ENCODE peak calls at places on chromosomes 4 and X, in ten cellular contexts. One of them, this sample, is unnamed.

GRCh38 chrX:118802857-118803256 is 20.8 kb upstream of the ZCCHC12 start:
- DNase-seq in MM.1S: no peak
- DNase-seq in GM23338: no peak
- DNase-seq in left lung: no peak
- DNase-seq in transverse colon: no peak
- DNase-seq in skeletal muscle cell: peak
- DNase-seq in Panc1: no peak
- DNase-seq in epithelial cell of esophagus: no peak
- DNase-seq in cardiac fibroblast: peak
- DNase-seq in spleen: no peak
- DNase-seq in this sample: no peak

GRCh38 chrX:17617794-17618193 is 119.5 kb upstream of the SCML1 start:
- DNase-seq in MM.1S: no peak
- DNase-seq in GM23338: no peak
- DNase-seq in left lung: no peak
- DNase-seq in transverse colon: no peak
- DNase-seq in skeletal muscle cell: no peak
- DNase-seq in Panc1: no peak
- DNase-seq in epithelial cell of esophagus: no peak
- DNase-seq in cardiac fibroblast: no peak
- DNase-seq in spleen: no peak
- DNase-seq in this sample: no peak

GRCh38 chr4:82791179-82791578 is 7.4 kb downstream of the SCD5 start:
- DNase-seq in MM.1S: no peak
- DNase-seq in GM23338: no peak
- DNase-seq in left lung: no peak
- DNase-seq in transverse colon: no peak
- DNase-seq in skeletal muscle cell: no peak
- DNase-seq in Panc1: no peak
- DNase-seq in epithelial cell of esophagus: no peak
- DNase-seq in cardiac fibroblast: no peak
- DNase-seq in spleen: no peak
- DNase-seq in this sample: no peak

GRCh38 chrX:57367649-57368048 is 81.1 kb downstream of the FAAH2 start:
- DNase-seq in MM.1S: no peak
- DNase-seq in GM23338: no peak
- DNase-seq in left lung: no peak
- DNase-seq in transverse colon: no peak
- DNase-seq in skeletal muscle cell: no peak
- DNase-seq in Panc1: no peak
- DNase-seq in epithelial cell of esophagus: no peak
- DNase-seq in cardiac fibroblast: peak
- DNase-seq in spleen: no peak
- DNase-seq in this sample: no peak

GRCh38 chr4:88240297-88240714 is 44.1 kb downstream of the PPM1K start:
- DNase-seq in MM.1S: no peak
- DNase-seq in GM23338: no peak
- DNase-seq in left lung: peak
- DNase-seq in transverse colon: peak
- DNase-seq in skeletal muscle cell: no peak
- DNase-seq in Panc1: no peak
- DNase-seq in epithelial cell of esophagus: peak
- DNase-seq in cardiac fibroblast: no peak
- DNase-seq in spleen: no peak
- DNase-seq in this sample: no peak

GRCh38 chr4:169070071-169070894 is 60.2 kb upstream of the CBR4 start:
- DNase-seq in MM.1S: no peak
- DNase-seq in GM23338: peak
- DNase-seq in left lung: no peak
- DNase-seq in transverse colon: peak
- DNase-seq in skeletal muscle cell: peak
- DNase-seq in Panc1: no peak
- DNase-seq in epithelial cell of esophagus: peak
- DNase-seq in cardiac fibroblast: peak
- DNase-seq in spleen: no peak
- DNase-seq in this sample: peak

GRCh38 chr4:22587253-22587652 is 71.4 kb upstream of the ADGRA3 start:
- DNase-seq in MM.1S: no peak
- DNase-seq in GM23338: no peak
- DNase-seq in left lung: no peak
- DNase-seq in transverse colon: no peak
- DNase-seq in skeletal muscle cell: no peak
- DNase-seq in Panc1: no peak
- DNase-seq in epithelial cell of esophagus: no peak
- DNase-seq in cardiac fibroblast: no peak
- DNase-seq in spleen: no peak
- DNase-seq in this sample: no peak

GRCh38 chr4:186693159-186693815 is 30.4 kb downstream of the FAT1 start:
- DNase-seq in MM.1S: no peak
- DNase-seq in GM23338: no peak
- DNase-seq in left lung: peak
- DNase-seq in transverse colon: peak
- DNase-seq in skeletal muscle cell: peak
- DNase-seq in Panc1: peak
- DNase-seq in epithelial cell of esophagus: peak
- DNase-seq in cardiac fibroblast: peak
- DNase-seq in spleen: no peak
- DNase-seq in this sample: no peak

GRCh38 chrX:22690116-22690515 is 309.6 kb upstream of the DDX53 start:
- DNase-seq in MM.1S: no peak
- DNase-seq in GM23338: no peak
- DNase-seq in left lung: no peak
- DNase-seq in transverse colon: no peak
- DNase-seq in skeletal muscle cell: no peak
- DNase-seq in Panc1: no peak
- DNase-seq in epithelial cell of esophagus: no peak
- DNase-seq in cardiac fibroblast: peak
- DNase-seq in spleen: no peak
- DNase-seq in this sample: no peak

DNA sequence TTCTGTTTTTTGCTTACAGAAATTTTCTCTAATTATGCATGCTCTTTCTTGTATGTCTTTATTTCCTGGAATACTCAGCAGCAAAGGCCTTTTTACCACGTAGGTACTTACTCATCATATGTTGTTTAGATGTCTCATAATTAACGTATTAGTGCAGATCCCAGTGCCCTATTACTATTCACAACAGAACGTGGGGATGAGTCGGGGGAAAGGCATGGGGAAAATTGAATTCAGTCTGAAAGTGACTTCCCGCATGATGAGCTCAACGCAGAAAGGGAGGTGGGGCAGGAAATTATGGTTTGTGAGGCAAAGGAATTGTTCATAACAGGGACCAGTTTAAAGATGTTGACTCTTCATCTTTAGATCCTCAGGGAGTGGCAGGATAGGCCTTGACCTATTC is 1.9 kb upstream of the TMPRSS11D start:
- DNase-seq in MM.1S: no peak
- DNase-seq in GM23338: no peak
- DNase-seq in left lung: no peak
- DNase-seq in transverse colon: no peak
- DNase-seq in skeletal muscle cell: peak
- DNase-seq in Panc1: peak
- DNase-seq in epithelial cell of esophagus: peak
- DNase-seq in cardiac fibroblast: peak
- DNase-seq in spleen: no peak
- DNase-seq in this sample: no peak
- H3K4me3 ChIP-seq in MM.1S: no peak
- H3K4me3 ChIP-seq in GM23338: no peak
- H3K4me3 ChIP-seq in left lung: no peak
- H3K4me3 ChIP-seq in transverse colon: no peak
- H3K4me3 ChIP-seq in skeletal muscle cell: no peak
- H3K4me3 ChIP-seq in Panc1: no peak
- H3K4me3 ChIP-seq in epithelial cell of esophagus: no peak
- H3K4me3 ChIP-seq in cardiac fibroblast: no peak
- H3K4me3 ChIP-seq in spleen: no peak
- H3K4me3 ChIP-seq in this sample: no peak

DNA sequence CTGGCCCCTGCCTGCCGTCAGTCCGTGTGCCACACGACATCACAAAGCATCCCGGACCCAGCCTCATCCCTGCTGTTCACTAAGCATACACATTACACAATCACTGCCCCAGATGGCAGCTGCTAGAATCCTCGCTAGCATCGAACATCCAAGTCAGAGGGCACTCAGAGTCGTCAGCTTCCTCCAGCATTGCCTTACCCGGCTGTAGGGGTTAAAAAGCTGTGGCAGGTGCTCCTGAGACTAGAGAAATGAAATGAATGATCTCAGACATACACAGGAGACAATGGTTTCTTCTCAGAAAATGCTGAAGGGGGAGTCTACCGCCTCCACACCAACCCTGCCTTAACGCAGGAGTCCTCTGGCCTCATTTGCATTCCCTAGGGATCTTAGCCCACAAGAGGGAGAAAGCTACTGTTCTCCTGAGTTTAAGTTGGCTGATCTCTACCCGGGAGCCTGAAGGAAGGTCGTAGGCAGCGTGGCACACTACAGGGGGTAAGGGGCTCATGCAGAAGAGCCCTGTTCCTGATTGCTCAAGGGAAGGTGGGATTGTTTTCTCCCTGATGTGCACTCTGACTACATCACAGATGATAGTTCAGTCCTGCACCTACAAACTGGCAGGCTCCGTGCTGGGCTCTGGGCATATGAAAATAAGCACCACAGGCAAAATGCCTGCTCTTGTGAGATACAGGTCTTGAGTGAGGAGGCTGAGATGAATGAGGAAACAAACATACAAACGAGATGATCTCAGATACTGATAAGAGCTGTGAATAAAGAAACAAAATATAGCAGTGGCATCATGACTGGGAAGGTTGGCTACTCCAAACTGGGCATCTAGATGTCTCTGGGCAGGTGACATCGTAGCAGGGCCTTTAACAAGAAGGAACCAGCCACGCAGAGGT is 2.6 kb upstream of the KIAA0232 start:
- DNase-seq in MM.1S: no peak
- DNase-seq in GM23338: peak
- DNase-seq in left lung: no peak
- DNase-seq in transverse colon: no peak
- DNase-seq in skeletal muscle cell: peak
- DNase-seq in Panc1: no peak
- DNase-seq in epithelial cell of esophagus: no peak
- DNase-seq in cardiac fibroblast: peak
- DNase-seq in spleen: no peak
- DNase-seq in this sample: no peak
- H3K4me3 ChIP-seq in MM.1S: no peak
- H3K4me3 ChIP-seq in GM23338: peak
- H3K4me3 ChIP-seq in left lung: no peak
- H3K4me3 ChIP-seq in transverse colon: no peak
- H3K4me3 ChIP-seq in skeletal muscle cell: no peak
- H3K4me3 ChIP-seq in Panc1: no peak
- H3K4me3 ChIP-seq in epithelial cell of esophagus: no peak
- H3K4me3 ChIP-seq in cardiac fibroblast: no peak
- H3K4me3 ChIP-seq in spleen: no peak
- H3K4me3 ChIP-seq in this sample: no peak

GRCh38 chr4:78552398-78553396 is 1.1 kb downstream of the ANXA3 start:
- DNase-seq in MM.1S: no peak
- DNase-seq in GM23338: peak
- DNase-seq in left lung: no peak
- DNase-seq in transverse colon: no peak
- DNase-seq in skeletal muscle cell: no peak
- DNase-seq in Panc1: no peak
- DNase-seq in epithelial cell of esophagus: peak
- DNase-seq in cardiac fibroblast: peak
- DNase-seq in spleen: no peak
- DNase-seq in this sample: peak

GRCh38 chr4:78551420-78552351 is at the start of gene ANXA3:
- DNase-seq in MM.1S: no peak
- DNase-seq in GM23338: peak
- DNase-seq in left lung: peak
- DNase-seq in transverse colon: peak
- DNase-seq in skeletal muscle cell: no peak
- DNase-seq in Panc1: no peak
- DNase-seq in epithelial cell of esophagus: peak
- DNase-seq in cardiac fibroblast: no peak
- DNase-seq in spleen: peak
- DNase-seq in this sample: peak

GRCh38 chr4:78557841-78558240 is 6.3 kb downstream of the ANXA3 start:
- DNase-seq in MM.1S: no peak
- DNase-seq in GM23338: no peak
- DNase-seq in left lung: no peak
- DNase-seq in transverse colon: no peak
- DNase-seq in skeletal muscle cell: no peak
- DNase-seq in Panc1: no peak
- DNase-seq in epithelial cell of esophagus: no peak
- DNase-seq in cardiac fibroblast: no peak
- DNase-seq in spleen: no peak
- DNase-seq in this sample: no peak

GRCh38 chr4:78556655-78557054 is 5.1 kb downstream of the ANXA3 start:
- DNase-seq in MM.1S: no peak
- DNase-seq in GM23338: no peak
- DNase-seq in left lung: no peak
- DNase-seq in transverse colon: no peak
- DNase-seq in skeletal muscle cell: no peak
- DNase-seq in Panc1: no peak
- DNase-seq in epithelial cell of esophagus: peak
- DNase-seq in cardiac fibroblast: no peak
- DNase-seq in spleen: no peak
- DNase-seq in this sample: no peak

GRCh38 chr4:78553526-78554060 is 2.0 kb downstream of the ANXA3 start:
- DNase-seq in MM.1S: no peak
- DNase-seq in GM23338: no peak
- DNase-seq in left lung: no peak
- DNase-seq in transverse colon: no peak
- DNase-seq in skeletal muscle cell: no peak
- DNase-seq in Panc1: no peak
- DNase-seq in epithelial cell of esophagus: no peak
- DNase-seq in cardiac fibroblast: no peak
- DNase-seq in spleen: no peak
- DNase-seq in this sample: no peak
- H3K4me3 ChIP-seq in MM.1S: no peak
- H3K4me3 ChIP-seq in GM23338: no peak
- H3K4me3 ChIP-seq in left lung: peak
- H3K4me3 ChIP-seq in transverse colon: no peak
- H3K4me3 ChIP-seq in skeletal muscle cell: no peak
- H3K4me3 ChIP-seq in Panc1: no peak
- H3K4me3 ChIP-seq in epithelial cell of esophagus: no peak
- H3K4me3 ChIP-seq in cardiac fibroblast: no peak
- H3K4me3 ChIP-seq in spleen: no peak
- H3K4me3 ChIP-seq in this sample: peak

GRCh38 chr4:179417357-179417756 is 1975.1 kb upstream of the AGA start:
- DNase-seq in MM.1S: no peak
- DNase-seq in GM23338: no peak
- DNase-seq in left lung: no peak
- DNase-seq in transverse colon: no peak
- DNase-seq in skeletal muscle cell: no peak
- DNase-seq in Panc1: no peak
- DNase-seq in epithelial cell of esophagus: no peak
- DNase-seq in cardiac fibroblast: no peak
- DNase-seq in spleen: no peak
- DNase-seq in this sample: no peak

GRCh38 chr4:179415016-179415841 is 1973.0 kb upstream of the AGA start:
- DNase-seq in MM.1S: no peak
- DNase-seq in GM23338: no peak
- DNase-seq in left lung: no peak
- DNase-seq in transverse colon: no peak
- DNase-seq in skeletal muscle cell: no peak
- DNase-seq in Panc1: no peak
- DNase-seq in epithelial cell of esophagus: peak
- DNase-seq in cardiac fibroblast: no peak
- DNase-seq in spleen: no peak
- DNase-seq in this sample: no peak

DNA sequence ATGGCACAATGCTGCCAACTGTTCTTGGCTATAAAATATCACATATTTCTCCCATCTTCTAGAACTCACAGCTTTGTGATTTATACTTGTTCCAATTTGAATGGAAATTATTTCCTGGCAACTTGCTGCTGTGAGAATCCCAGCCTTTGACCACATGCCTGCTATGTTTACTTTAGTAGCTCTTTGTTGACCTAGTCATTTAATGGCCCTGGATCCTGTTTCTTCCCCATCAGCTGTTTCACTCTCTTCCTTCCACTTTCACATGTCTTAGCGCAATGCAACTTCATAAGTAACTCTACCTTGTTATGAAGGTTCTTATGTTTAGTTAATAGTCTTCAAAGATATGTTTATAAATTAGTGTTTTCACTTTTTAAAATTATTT is 1973.6 kb upstream of the AGA start:
- DNase-seq in MM.1S: no peak
- DNase-seq in GM23338: peak
- DNase-seq in left lung: no peak
- DNase-seq in transverse colon: no peak
- DNase-seq in skeletal muscle cell: no peak
- DNase-seq in Panc1: no peak
- DNase-seq in epithelial cell of esophagus: no peak
- DNase-seq in cardiac fibroblast: no peak
- DNase-seq in spleen: no peak
- DNase-seq in this sample: no peak
- H3K4me3 ChIP-seq in MM.1S: no peak
- H3K4me3 ChIP-seq in GM23338: no peak
- H3K4me3 ChIP-seq in left lung: no peak
- H3K4me3 ChIP-seq in transverse colon: no peak
- H3K4me3 ChIP-seq in skeletal muscle cell: no peak
- H3K4me3 ChIP-seq in Panc1: no peak
- H3K4me3 ChIP-seq in epithelial cell of esophagus: no peak
- H3K4me3 ChIP-seq in cardiac fibroblast: no peak
- H3K4me3 ChIP-seq in spleen: no peak
- H3K4me3 ChIP-seq in this sample: no peak

This sample was measured in Caco-2.